ENCODE peak calls at places on chromosomes 11 and 22, in eight cellular contexts. One of them, this sample, is unnamed.

GRCh38 chr11:65593518-65594414 is 1.8 kb downstream of the KCNK7 start:
- DNase-seq in posterior vena cava: peak
- DNase-seq in fibroblast of the conjunctiva: no peak
- DNase-seq in GM04504: no peak
- DNase-seq in stimulated activated CD8-positive, alpha-beta memory T cell treated with anti-CD3 and anti-CD28 coated beads, Interleukin-15, amount 100 ng/mL, for 24 hours: no peak
- DNase-seq in NCI-H1092: no peak
- DNase-seq in NCI-H774: no peak
- DNase-seq in iris pigment epithelial cell: no peak
- DNase-seq in this sample: peak

GRCh38 chr11:124113890-124114289 is 1.4 kb upstream of the VWA5A start:
- DNase-seq in posterior vena cava: no peak
- DNase-seq in fibroblast of the conjunctiva: peak
- DNase-seq in GM04504: no peak
- DNase-seq in stimulated activated CD8-positive, alpha-beta memory T cell treated with anti-CD3 and anti-CD28 coated beads, Interleukin-15, amount 100 ng/mL, for 24 hours: no peak
- DNase-seq in NCI-H1092: no peak
- DNase-seq in NCI-H774: no peak
- DNase-seq in iris pigment epithelial cell: peak
- DNase-seq in this sample: no peak

GRCh38 chr22:33659423-33659822 is 260.9 kb downstream of the LARGE1 start:
- DNase-seq in posterior vena cava: no peak
- DNase-seq in fibroblast of the conjunctiva: no peak
- DNase-seq in GM04504: no peak
- DNase-seq in stimulated activated CD8-positive, alpha-beta memory T cell treated with anti-CD3 and anti-CD28 coated beads, Interleukin-15, amount 100 ng/mL, for 24 hours: no peak
- DNase-seq in NCI-H1092: no peak
- DNase-seq in NCI-H774: no peak
- DNase-seq in iris pigment epithelial cell: no peak
- DNase-seq in this sample: no peak

GRCh38 chr11:93519179-93519578 is 24.0 kb downstream of the SMCO4 start:
- DNase-seq in posterior vena cava: no peak
- DNase-seq in fibroblast of the conjunctiva: no peak
- DNase-seq in GM04504: no peak
- DNase-seq in stimulated activated CD8-positive, alpha-beta memory T cell treated with anti-CD3 and anti-CD28 coated beads, Interleukin-15, amount 100 ng/mL, for 24 hours: no peak
- DNase-seq in NCI-H1092: peak
- DNase-seq in NCI-H774: peak
- DNase-seq in iris pigment epithelial cell: no peak
- DNase-seq in this sample: no peak

GRCh38 chr11:7418916-7419315 is 66.4 kb upstream of the OLFML1 start:
- DNase-seq in posterior vena cava: no peak
- DNase-seq in fibroblast of the conjunctiva: no peak
- DNase-seq in GM04504: no peak
- DNase-seq in stimulated activated CD8-positive, alpha-beta memory T cell treated with anti-CD3 and anti-CD28 coated beads, Interleukin-15, amount 100 ng/mL, for 24 hours: no peak
- DNase-seq in NCI-H1092: no peak
- DNase-seq in NCI-H774: no peak
- DNase-seq in iris pigment epithelial cell: no peak
- DNase-seq in this sample: no peak

GRCh38 chr11:74288161-74288560 is 23.3 kb downstream of the P4HA3 start:
- DNase-seq in posterior vena cava: no peak
- DNase-seq in fibroblast of the conjunctiva: peak
- DNase-seq in GM04504: peak
- DNase-seq in stimulated activated CD8-positive, alpha-beta memory T cell treated with anti-CD3 and anti-CD28 coated beads, Interleukin-15, amount 100 ng/mL, for 24 hours: no peak
- DNase-seq in NCI-H1092: no peak
- DNase-seq in NCI-H774: no peak
- DNase-seq in iris pigment epithelial cell: peak
- DNase-seq in this sample: no peak

GRCh38 chr11:1881442-1882264 is 10.0 kb downstream of the PRR33 start:
- DNase-seq in posterior vena cava: peak
- DNase-seq in fibroblast of the conjunctiva: no peak
- DNase-seq in GM04504: no peak
- DNase-seq in stimulated activated CD8-positive, alpha-beta memory T cell treated with anti-CD3 and anti-CD28 coated beads, Interleukin-15, amount 100 ng/mL, for 24 hours: no peak
- DNase-seq in NCI-H1092: no peak
- DNase-seq in NCI-H774: no peak
- DNase-seq in iris pigment epithelial cell: no peak
- DNase-seq in this sample: no peak

GRCh38 chr11:64607381-64608259 is 16.6 kb downstream of the SLC22A12 start:
- DNase-seq in posterior vena cava: no peak
- DNase-seq in fibroblast of the conjunctiva: no peak
- DNase-seq in GM04504: no peak
- DNase-seq in stimulated activated CD8-positive, alpha-beta memory T cell treated with anti-CD3 and anti-CD28 coated beads, Interleukin-15, amount 100 ng/mL, for 24 hours: no peak
- DNase-seq in NCI-H1092: no peak
- DNase-seq in NCI-H774: no peak
- DNase-seq in iris pigment epithelial cell: peak
- DNase-seq in this sample: no peak

GRCh38 chr11:8233691-8234424 is 29.8 kb downstream of the LMO1 start:
- DNase-seq in posterior vena cava: no peak
- DNase-seq in fibroblast of the conjunctiva: no peak
- DNase-seq in GM04504: no peak
- DNase-seq in stimulated activated CD8-positive, alpha-beta memory T cell treated with anti-CD3 and anti-CD28 coated beads, Interleukin-15, amount 100 ng/mL, for 24 hours: no peak
- DNase-seq in NCI-H1092: peak
- DNase-seq in NCI-H774: no peak
- DNase-seq in iris pigment epithelial cell: peak
- DNase-seq in this sample: no peak

GRCh38 chr11:10793470-10794255 is 15.1 kb downstream of the EIF4G2 start:
- DNase-seq in posterior vena cava: no peak
- DNase-seq in fibroblast of the conjunctiva: no peak
- DNase-seq in GM04504: no peak
- DNase-seq in stimulated activated CD8-positive, alpha-beta memory T cell treated with anti-CD3 and anti-CD28 coated beads, Interleukin-15, amount 100 ng/mL, for 24 hours: no peak
- DNase-seq in NCI-H1092: no peak
- DNase-seq in NCI-H774: no peak
- DNase-seq in iris pigment epithelial cell: no peak
- DNase-seq in this sample: no peak

GRCh38 chr11:100739636-100740035 is 52.5 kb downstream of the ARHGAP42 start:
- DNase-seq in posterior vena cava: no peak
- DNase-seq in fibroblast of the conjunctiva: peak
- DNase-seq in GM04504: peak
- DNase-seq in stimulated activated CD8-positive, alpha-beta memory T cell treated with anti-CD3 and anti-CD28 coated beads, Interleukin-15, amount 100 ng/mL, for 24 hours: no peak
- DNase-seq in NCI-H1092: no peak
- DNase-seq in NCI-H774: no peak
- DNase-seq in iris pigment epithelial cell: peak
- DNase-seq in this sample: no peak

GRCh38 chr11:17477084-17477333 is 364 bp upstream of the ABCC8 start:
- DNase-seq in posterior vena cava: no peak
- DNase-seq in fibroblast of the conjunctiva: no peak
- DNase-seq in GM04504: no peak
- DNase-seq in stimulated activated CD8-positive, alpha-beta memory T cell treated with anti-CD3 and anti-CD28 coated beads, Interleukin-15, amount 100 ng/mL, for 24 hours: no peak
- DNase-seq in NCI-H1092: no peak
- DNase-seq in NCI-H774: no peak
- DNase-seq in iris pigment epithelial cell: no peak
- DNase-seq in this sample: no peak

GRCh38 chr22:28329582-28330073 is 350.0 kb downstream of the TTC28 start:
- DNase-seq in posterior vena cava: no peak
- DNase-seq in fibroblast of the conjunctiva: no peak
- DNase-seq in GM04504: peak
- DNase-seq in stimulated activated CD8-positive, alpha-beta memory T cell treated with anti-CD3 and anti-CD28 coated beads, Interleukin-15, amount 100 ng/mL, for 24 hours: no peak
- DNase-seq in NCI-H1092: no peak
- DNase-seq in NCI-H774: no peak
- DNase-seq in iris pigment epithelial cell: peak
- DNase-seq in this sample: no peak

GRCh38 chr22:22702874-22703570 is 58.6 kb downstream of the GGTLC2 start:
- DNase-seq in posterior vena cava: no peak
- DNase-seq in fibroblast of the conjunctiva: no peak
- DNase-seq in GM04504: no peak
- DNase-seq in stimulated activated CD8-positive, alpha-beta memory T cell treated with anti-CD3 and anti-CD28 coated beads, Interleukin-15, amount 100 ng/mL, for 24 hours: no peak
- DNase-seq in NCI-H1092: no peak
- DNase-seq in NCI-H774: no peak
- DNase-seq in iris pigment epithelial cell: no peak
- DNase-seq in this sample: no peak